ENCODE peak calls at places on chromosomes 13 and 19, in six cellular contexts. S is fibroblast of lung, L is fibroblast of pulmonary artery, C is cardiac fibroblast, F is fibroblast of mammary gland, Q is A673. Y is an unnamed sample.
A peak's percentile ranks its signal among the peaks of the same experiment; 100 is the strongest.

GRCh38 chr13:94956407-94957110 is 244.2 kb upstream of the SOX21 start:
- DNase-seq in S (no peak), L (no peak), C (no peak), F (no peak), Q (no peak), Y (no peak)

GRCh38 chr13:106400282-106400681 is 135.2 kb downstream of the EFNB2 start:
- DNase-seq in S (no peak), L (no peak), C (no peak), F (no peak), Q (no peak), Y (no peak)

GRCh38 chr19:19423322-19423721 is 17.8 kb downstream of the GATAD2A start:
- DNase-seq in S (no peak), L (no peak), C (no peak), F (no peak), Q (no peak), Y (no peak)

GRCh38 chr13:24662195-24663088 is 17.8 kb upstream of the ATP12A start:
- DNase-seq in S (no peak), L (no peak), C (no peak), F (no peak), Q (no peak), Y (no peak)

GRCh38 chr13:20940083-20940482 is 37.5 kb upstream of the XPO4 start:
- DNase-seq in S (peak; percentile 67), L (peak; percentile 60), C (peak; percentile 42), F (peak; percentile 31), Q (no peak), Y (peak; percentile 66)

GRCh38 chr13:42474954-42475353 is 99.0 kb upstream of the TNFSF11 start:
- DNase-seq in S (peak; percentile 97), L (peak; percentile 35), C (peak; percentile 53), F (peak; percentile 69), Q (no peak), Y (no peak)

GRCh38 chr13:93256998-93257397 is 30.4 kb downstream of the GPC6 start:
- DNase-seq in S (no peak), L (no peak), C (no peak), F (no peak), Q (no peak), Y (no peak)

GRCh38 chr13:33251131-33251629 is 34.4 kb downstream of the STARD13 start:
- DNase-seq in S (peak; percentile 92), L (peak; percentile 91), C (peak; percentile 85), F (peak; percentile 98), Q (peak; percentile 79), Y (peak; percentile 98)

GRCh38 chr19:45130888-45131615 is 29.7 kb downstream of the NKPD1 start:
- DNase-seq in S (no peak), L (no peak), C (no peak), F (no peak), Q (peak; percentile 43), Y (no peak)

GRCh38 chr19:17209126-17210036 is 5.8 kb upstream of the USE1 start:
- DNase-seq in S (peak; percentile 16), L (peak; percentile 34), C (peak; percentile 38), F (peak; percentile 51), Q (peak; percentile 83), Y (peak; percentile 23)

GRCh38 chr19:5621945-5622464 is 571 bp downstream of the SAFB2 start:
- DNase-seq in S (no peak), L (no peak), C (no peak), F (no peak), Q (no peak), Y (no peak)

GRCh38 chr13:102729560-102730275 is 34.9 kb upstream of the METTL21C start:
- DNase-seq in S (peak; percentile 92), L (peak; percentile 91), C (peak; percentile 87), F (peak; percentile 94), Q (peak; percentile 32), Y (no peak)

GRCh38 chr13:33109319-33109718 is 93.1 kb downstream of the KL start:
- DNase-seq in S (peak; percentile 64), L (no peak), C (no peak), F (peak; percentile 66), Q (peak; percentile 54), Y (peak; percentile 74)

GRCh38 chr19:10898633-10899032 is 27.3 kb downstream of the CARM1 start:
- DNase-seq in S (no peak), L (no peak), C (no peak), F (no peak), Q (no peak), Y (no peak)

GRCh38 chr19:5804516-5805464 is at the start of gene NRTN:
- DNase-seq in S (no peak), L (no peak), C (no peak), F (no peak), Q (peak; percentile 61), Y (no peak)

GRCh38 chr13:31207630-31208549 is 8.1 kb downstream of the B3GLCT start:
- DNase-seq in S (peak; percentile 58), L (peak; percentile 77), C (peak; percentile 83), F (peak; percentile 63), Q (peak; percentile 36), Y (peak; percentile 68)

GRCh38 chr19:56476671-56477428 is at the start of gene ZNF667:
- DNase-seq in S (peak; percentile 18), L (peak; percentile 41), C (peak; percentile 47), F (peak; percentile 55), Q (peak; percentile 11), Y (peak; percentile 67)

DNA sequence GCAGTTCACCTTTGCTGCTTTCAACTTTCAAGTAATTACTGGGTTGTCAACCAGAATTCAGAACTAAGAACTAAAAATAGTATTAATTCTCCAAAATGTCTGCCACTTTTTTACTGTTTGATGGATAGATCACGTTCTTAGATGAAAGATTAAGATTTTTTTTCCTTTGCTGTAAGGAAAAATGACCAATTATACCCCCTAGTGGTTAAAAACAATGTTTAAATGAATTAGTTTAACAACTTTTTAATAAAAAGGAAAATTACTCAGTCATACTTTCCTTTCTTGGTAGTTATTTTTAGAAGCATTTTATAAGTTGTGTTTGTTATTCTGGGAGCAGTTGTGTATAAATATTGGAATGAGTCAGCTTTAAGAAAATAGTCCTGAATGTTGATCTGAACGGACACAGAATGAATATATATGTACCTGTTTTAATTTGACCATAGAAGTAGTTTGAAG is 4.6 kb downstream of the TM9SF2 start:
- DNase-seq in S (peak; percentile 48), L (peak; percentile 37), C (peak; percentile 24), F (peak; percentile 45), Q (peak; percentile 19), Y (peak; percentile 20)
- TF ChIP-seq CTCF in S (peak; percentile 30), L (peak; percentile 35), C (peak; percentile 20), F (peak; percentile 29), Q (peak; percentile 51), Y (peak; percentile 48)

GRCh38 chr19:42542791-42543190 is 14.5 kb upstream of the CEACAM1 start:
- DNase-seq in S (no peak), L (no peak), C (no peak), F (no peak), Q (no peak), Y (no peak)

GRCh38 chr19:42538841-42539709 is 10.8 kb upstream of the CEACAM1 start:
- DNase-seq in S (no peak), L (no peak), C (no peak), F (no peak), Q (no peak), Y (no peak)

GRCh38 chr19:42544146-42544545 is 15.9 kb upstream of the CEACAM1 start:
- DNase-seq in S (no peak), L (no peak), C (no peak), F (no peak), Q (no peak), Y (no peak)

DNA sequence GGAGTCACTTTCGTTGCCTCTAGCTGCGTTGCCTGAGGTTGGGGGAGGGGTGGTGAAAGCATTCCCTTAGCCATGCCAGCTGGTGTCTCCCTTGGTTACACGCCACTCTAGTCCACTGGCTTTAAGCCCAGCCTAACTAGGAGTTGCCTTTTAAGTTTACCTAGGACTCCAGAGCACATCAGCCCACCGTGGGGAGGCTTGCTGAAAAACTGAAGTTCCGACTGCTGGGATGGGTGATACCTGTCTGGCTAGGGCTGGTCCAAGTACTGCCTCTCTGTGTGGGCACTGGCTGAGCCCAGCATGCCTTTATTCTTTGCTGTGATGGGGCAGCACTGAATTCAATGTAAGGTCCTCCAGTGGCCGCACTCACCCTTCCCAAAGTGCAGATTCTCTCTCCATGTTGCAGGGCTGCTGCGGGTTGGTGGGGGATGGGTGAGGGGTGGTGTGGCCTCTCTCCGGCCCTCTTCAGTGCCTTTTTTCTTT is 11.8 kb upstream of the CEACAM1 start:
- DNase-seq in S (peak; percentile 12), L (peak; percentile 33), C (peak; percentile 31), F (no peak), Q (peak; percentile 36), Y (no peak)
- H3K4me3 ChIP-seq in S (no peak overlapping the region), L (no peak overlapping the region), C (no peak overlapping the region), F (no peak overlapping the region), Q (no peak overlapping the region), Y (no peak overlapping the region)

DNA sequence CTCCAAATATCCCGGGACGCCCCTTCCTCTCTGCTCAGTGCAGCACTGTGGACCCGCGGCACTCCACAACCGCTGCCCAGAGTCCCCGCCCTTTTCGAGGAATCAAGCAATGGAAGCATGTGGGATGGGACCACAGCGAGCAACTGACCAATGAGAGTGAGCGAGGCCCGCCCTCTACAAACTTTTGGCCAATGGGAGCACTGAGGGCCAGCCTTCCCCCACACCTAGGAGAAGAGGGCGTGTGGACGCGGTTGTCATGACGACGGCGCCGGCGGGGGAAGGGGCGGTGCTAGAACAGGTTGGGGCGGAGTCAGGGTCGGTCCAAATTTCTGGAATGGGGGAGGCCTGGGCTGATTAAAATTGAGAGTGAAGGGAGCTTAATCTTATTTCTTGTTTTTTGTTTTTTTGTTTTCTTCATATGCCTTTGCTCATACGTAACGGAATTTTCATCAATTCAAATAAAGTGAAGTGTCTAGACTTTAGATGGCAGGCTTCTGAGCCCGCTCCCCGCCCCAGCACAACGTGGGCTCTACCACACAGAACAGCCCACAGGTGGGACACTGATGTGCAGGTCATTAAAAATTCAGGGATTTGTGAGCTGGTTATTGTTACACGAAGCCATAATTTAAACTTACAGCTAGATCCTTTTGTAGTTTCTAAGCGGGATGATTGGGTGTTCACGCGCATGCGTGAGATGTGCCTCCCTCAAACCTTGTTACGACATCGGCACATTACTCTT is at the start of gene DNAAF3:
- DNase-seq in S (peak; percentile 97), L (peak; percentile 99), C (peak; percentile 98), F (peak; percentile 96), Q (peak; percentile 99), Y (peak; percentile 96)
- TF ChIP-seq CTCF in S (no peak), L (no peak), C (no peak), F (no peak), Q (no peak), Y (no peak)

GRCh38 chr13:52450793-52451116 is 321 bp upstream of the VPS36 start:
- DNase-seq in S (no peak), L (no peak), C (no peak), F (no peak), Q (no peak), Y (no peak)
- H3K4me3 ChIP-seq in S (peak overlapping the region; percentile 20), L (peak overlapping the region; percentile 21), C (no peak overlapping the region), F (peak overlapping the region; percentile 26), Q (peak overlapping the region; percentile 97), Y (peak overlapping the region; percentile 44)

Y was measured in AG10803.